ENCODE peak calls at places on chromosome 18, in ten cellular contexts. R is kidney; Q is left lung; U is mammary epithelial cell; M is PC-3; X is CD8-positive, alpha-beta memory T cell; A is upper lobe of right lung; I is adrenal gland; G is right lobe of liver; O is GM23248. F is an unnamed sample.

GRCh38 chr18:67261931-67262552 is 254.5 kb downstream of the DSEL start:
- DNase-seq in O (no peak), Q (no peak), M (no peak), U (peak; percentile 39), G (no peak), R (no peak), I (no peak), A (no peak), X (no peak), F (no peak)

GRCh38 chr18:67117804-67118203 is 398.7 kb downstream of the DSEL start:
- DNase-seq in I (no peak), X (no peak), O (no peak), G (no peak), A (no peak), R (no peak), Q (no peak), U (no peak), M (no peak), F (no peak)

GRCh38 chr18:21074336-21075323 is 37.0 kb downstream of the ROCK1 start:
- DNase-seq in Q (no peak), G (no peak), O (no peak), U (peak; percentile 66), A (no peak), X (no peak), R (no peak), M (peak; percentile 88), I (no peak), F (no peak)

GRCh38 chr18:52060612-52061259 is 279.3 kb upstream of the DCC start:
- DNase-seq in I (no peak), Q (no peak), G (no peak), R (no peak), O (no peak), M (no peak), A (no peak), X (no peak), U (no peak), F (no peak)

GRCh38 chr18:3115430-3116025 is 102.6 kb upstream of the LPIN2 start:
- DNase-seq in Q (no peak), X (no peak), I (no peak), R (no peak), M (peak; percentile 39), G (no peak), O (no peak), U (no peak), A (no peak), F (no peak)

GRCh38 chr18:78506031-78506461 is 473.6 kb upstream of the SALL3 start:
- DNase-seq in I (no peak), O (no peak), M (no peak), A (no peak), U (no peak), Q (no peak), X (no peak), G (no peak), R (no peak), F (peak; percentile 26)

GRCh38 chr18:79637181-79637920 is 42.3 kb upstream of the CTDP1 start:
- DNase-seq in M (no peak), I (no peak), G (no peak), A (no peak), U (no peak), O (no peak), Q (no peak), X (no peak), R (no peak), F (no peak)

GRCh38 chr18:52288403-52289004 is 51.5 kb upstream of the DCC start:
- DNase-seq in G (peak; percentile 43), A (peak; percentile 64), O (peak; percentile 13), R (no peak), Q (no peak), U (peak; percentile 25), I (peak; percentile 37), M (peak; percentile 58), X (no peak), F (no peak)

DNA sequence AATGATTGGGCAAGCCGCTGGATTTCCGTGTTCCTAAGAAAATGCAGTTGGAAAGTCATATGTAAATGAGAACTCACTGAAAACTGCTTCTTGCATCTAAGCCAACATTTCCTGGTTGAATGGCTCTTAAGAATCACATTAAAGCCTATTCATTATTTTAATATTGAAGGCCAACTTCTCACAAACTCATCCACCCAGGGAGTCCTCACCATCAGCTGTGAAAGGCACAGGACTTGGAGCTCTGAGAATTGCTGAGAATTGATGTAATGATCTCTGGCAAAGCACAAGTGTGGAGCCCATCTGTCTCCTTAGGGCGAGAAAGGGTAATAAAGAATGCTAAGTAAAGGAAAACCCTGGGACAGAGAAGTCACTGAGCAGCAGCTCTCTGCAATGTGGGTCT is 55.9 kb upstream of the APCDD1 start:
- DNase-seq in A (no peak), R (no peak), O (no peak), Q (no peak), U (no peak), M (no peak), G (no peak), X (no peak), I (no peak), F (no peak)
- H3K4me1 ChIP-seq in A (peaks cover 7% of the 10 kb centered on the region), R (no peaks in the 10 kb centered on the region), O (no peaks in the 10 kb centered on the region), Q (peaks cover 20% of the 10 kb centered on the region), U (no peaks in the 10 kb centered on the region), M (no peaks in the 10 kb centered on the region), G (no peaks in the 10 kb centered on the region), X (no peaks in the 10 kb centered on the region), I (no peaks in the 10 kb centered on the region), F (no peaks in the 10 kb centered on the region)

GRCh38 chr18:54604211-54604610 is 13.2 kb downstream of the DYNAP start:
- DNase-seq in M (no peak), G (no peak), I (no peak), O (no peak), Q (no peak), U (no peak), R (no peak), X (no peak), A (no peak), F (no peak)

GRCh38 chr18:54611819-54612218 is 20.8 kb downstream of the DYNAP start:
- DNase-seq in Q (no peak), M (no peak), R (no peak), A (no peak), X (no peak), G (no peak), O (no peak), I (no peak), U (no peak), F (no peak)

GRCh38 chr18:54607213-54607934 is 16.3 kb downstream of the DYNAP start:
- DNase-seq in A (no peak), G (no peak), I (no peak), Q (no peak), M (peak; percentile 87), X (no peak), U (peak; percentile 91), O (peak; percentile 19), R (no peak), F (no peak)

GRCh38 chr18:54608008-54608642 is 17.1 kb downstream of the DYNAP start:
- DNase-seq in U (peak; percentile 84), I (no peak), O (peak; percentile 19), Q (no peak), M (peak; percentile 96), G (no peak), A (no peak), R (no peak), X (no peak), F (no peak)

GRCh38 chr18:54606835-54607212 is 15.8 kb downstream of the DYNAP start:
- DNase-seq in I (no peak), A (peak; percentile 59), U (no peak), G (no peak), O (no peak), R (no peak), X (no peak), M (no peak), Q (peak; percentile 37), F (no peak)
- H3K27ac ChIP-seq in I (no peak overlapping the region), A (peak overlapping the region; percentile 83), U (no peak overlapping the region), G (peak overlapping the region; percentile 88), O (no peak overlapping the region), R (peak overlapping the region; percentile 48), X (no peak overlapping the region), M (peak overlapping the region; percentile 95), Q (peak overlapping the region; percentile 73), F (no peak overlapping the region)

DNA sequence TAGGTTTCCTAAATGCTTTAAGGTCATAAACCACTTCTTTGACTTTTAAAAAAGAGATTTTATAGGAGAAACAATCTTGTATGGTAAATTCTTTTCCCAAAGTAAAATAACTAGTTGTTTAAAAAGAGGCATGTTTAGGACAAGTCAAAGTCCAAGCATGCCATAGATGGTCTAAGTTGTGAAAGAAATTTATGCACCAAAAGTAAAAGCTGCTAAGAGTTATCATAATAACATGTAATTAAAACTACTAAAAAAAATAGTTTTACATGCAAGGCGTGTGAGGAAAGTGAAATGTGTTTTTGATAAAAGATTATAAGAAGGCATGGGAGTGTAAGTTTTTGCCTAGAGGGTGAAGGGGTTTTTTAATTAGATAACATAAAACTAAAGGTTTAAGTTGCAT is 22.5 kb downstream of the FAM210A start:
- DNase-seq in O (peak; percentile 8), Q (no peak), G (no peak), M (peak; percentile 34), I (no peak), A (no peak), R (no peak), X (no peak), U (no peak), F (no peak)
- H3K9me3 ChIP-seq in O (no peaks in the 10 kb centered on the region), Q (peaks cover 7% of the 10 kb centered on the region), G (no peaks in the 10 kb centered on the region), M (peaks cover 53% of the 10 kb centered on the region), I (peaks cover 6% of the 10 kb centered on the region), A (no peaks in the 10 kb centered on the region), R (no peaks in the 10 kb centered on the region), X (no peaks in the 10 kb centered on the region), U (peaks cover 13% of the 10 kb centered on the region), F (no peaks in the 10 kb centered on the region)

GRCh38 chr18:54947115-54947514 is 12.1 kb downstream of the CCDC68 start:
- DNase-seq in R (no peak), O (no peak), A (no peak), I (peak; percentile 44), G (no peak), X (no peak), U (no peak), Q (no peak), M (peak; percentile 26), F (no peak)

GRCh38 chr18:54949588-54949987 is 9.7 kb downstream of the CCDC68 start:
- DNase-seq in O (no peak), Q (no peak), M (no peak), R (no peak), U (no peak), A (no peak), X (no peak), I (no peak), G (no peak), F (no peak)

GRCh38 chr18:54945726-54946125 is 13.5 kb downstream of the CCDC68 start:
- DNase-seq in I (no peak), R (no peak), O (no peak), Q (no peak), G (no peak), X (no peak), M (no peak), A (no peak), U (no peak), F (no peak)

GRCh38 chr18:54948350-54948837 is 10.9 kb downstream of the CCDC68 start:
- DNase-seq in M (peak; percentile 71), U (no peak), Q (no peak), R (no peak), X (no peak), I (no peak), G (no peak), O (no peak), A (no peak), F (no peak)

DNA sequence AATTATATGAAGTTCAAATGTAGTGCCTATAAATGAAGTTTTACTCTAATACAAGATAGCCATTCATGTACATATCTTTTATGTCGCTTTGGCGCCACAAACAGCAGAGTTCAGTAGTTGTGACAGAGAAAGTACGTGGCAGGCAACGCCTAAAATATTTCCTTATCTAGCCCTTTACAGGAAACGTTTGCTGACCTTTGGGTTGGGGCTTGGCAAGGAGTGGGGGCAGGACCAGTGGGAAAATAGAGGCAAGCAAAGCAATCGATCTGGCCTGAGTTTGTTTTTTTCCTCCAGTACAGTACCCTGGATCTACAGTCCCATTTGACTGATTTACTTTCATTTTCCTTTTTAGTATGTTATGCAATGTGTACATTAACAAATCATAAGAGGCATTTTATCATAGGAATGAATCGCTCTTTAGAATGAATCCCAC is 13.1 kb downstream of the CCDC68 start:
- DNase-seq in I (peak; percentile 42), X (no peak), U (no peak), M (peak; percentile 63), Q (no peak), A (no peak), R (no peak), O (peak; percentile 5), G (peak; percentile 75), F (no peak)
- H3K4me1 ChIP-seq in I (peaks cover 8% of the 10 kb centered on the region), X (peaks cover 14% of the 10 kb centered on the region), U (no peaks in the 10 kb centered on the region), M (peaks cover 40% of the 10 kb centered on the region), Q (peaks cover 43% of the 10 kb centered on the region), A (peaks cover 37% of the 10 kb centered on the region), R (no peaks in the 10 kb centered on the region), O (no peaks in the 10 kb centered on the region), G (peaks cover 26% of the 10 kb centered on the region), F (no peaks in the 10 kb centered on the region)

F was measured in aorta.